ENCODE peak calls at places on chromosomes 1 and 21, in ten cellular contexts. T, K, G, B, N, L, J, Z, O and U are unnamed samples.

GRCh38 chr21:24045775-24046215 is 1561.5 kb downstream of the MRPL39 start:
- DNase-seq in B (peak; percentile 14), T (no peak), O (peak; percentile 65), Z (peak; percentile 28), K (no peak), N (peak; percentile 2), L (peak; percentile 79), J (peak; percentile 94), G (no peak), U (peak; percentile 91)

GRCh38 chr1:150981177-150981804 is 801 bp upstream of the ANXA9 start:
- DNase-seq in O (no peak), N (no peak), G (peak; percentile 96), Z (no peak), J (no peak), B (no peak), T (peak; percentile 100), K (no peak), L (no peak), U (no peak)

GRCh38 chr1:41762251-41762650 is 156.5 kb downstream of the HIVEP3 start:
- DNase-seq in B (no peak), O (no peak), K (no peak), N (no peak), G (no peak), Z (no peak), T (no peak), L (no peak), J (no peak), U (peak; percentile 23)

GRCh38 chr1:101170506-101171050 is 66.2 kb upstream of the S1PR1 start:
- DNase-seq in L (no peak), G (no peak), B (no peak), Z (no peak), K (no peak), O (no peak), T (no peak), J (no peak), N (no peak), U (no peak)

GRCh38 chr21:35219719-35220118 is 170.6 kb upstream of the RUNX1 start:
- DNase-seq in K (no peak), Z (no peak), G (no peak), L (no peak), J (no peak), T (no peak), B (no peak), O (no peak), N (no peak), U (no peak)

GRCh38 chr1:63877816-63878215 is 104.0 kb downstream of the ROR1 start:
- DNase-seq in O (no peak), N (peak; percentile 36), G (no peak), J (peak; percentile 74), Z (no peak), K (no peak), L (no peak), B (no peak), T (peak; percentile 32), U (no peak)

GRCh38 chr1:29339176-29339575 is 102.9 kb downstream of the PTPRU start:
- DNase-seq in O (no peak), L (no peak), Z (no peak), T (no peak), B (no peak), N (no peak), K (no peak), J (no peak), G (no peak), U (no peak)

GRCh38 chr1:152003846-152004442 is 10.3 kb upstream of the S100A10 start:
- DNase-seq in O (no peak), L (no peak), T (no peak), G (peak; percentile 59), N (no peak), K (no peak), Z (no peak), J (no peak), B (no peak), U (no peak)

GRCh38 chr1:166165661-166166399 is 971 bp downstream of the FAM78B start:
- DNase-seq in N (no peak), L (no peak), J (peak; percentile 0), Z (no peak), B (no peak), G (peak; percentile 10), O (peak; percentile 19), T (no peak), K (no peak), U (no peak)

GRCh38 chr1:145702052-145702451 is 5.1 kb downstream of the PDZK1 start:
- DNase-seq in K (no peak), N (no peak), J (no peak), G (no peak), Z (no peak), T (no peak), B (no peak), L (no peak), O (no peak), U (no peak)

GRCh38 chr1:202235856-202236837 is 42.5 kb downstream of the LGR6 start:
- DNase-seq in K (no peak), G (peak; percentile 95), B (peak; percentile 69), L (no peak), N (peak; percentile 100), J (peak; percentile 96), Z (peak; percentile 70), O (peak; percentile 44), T (peak; percentile 36), U (peak; percentile 81)

GRCh38 chr1:235187316-235187715 is 26.3 kb upstream of the RBM34 start:
- DNase-seq in J (no peak), N (no peak), L (no peak), O (no peak), K (no peak), B (no peak), T (no peak), Z (no peak), G (no peak), U (no peak)

GRCh38 chr1:63691672-63692425 is 82.0 kb upstream of the ROR1 start:
- DNase-seq in G (peak; percentile 63), Z (peak; percentile 68), T (peak; percentile 34), L (peak; percentile 15), N (peak; percentile 70), B (peak; percentile 51), K (no peak), J (peak; percentile 97), O (no peak), U (no peak)

GRCh38 chr1:167713330-167714081 is 8.3 kb upstream of the MPZL1 start:
- DNase-seq in G (peak; percentile 66), T (no peak), L (no peak), N (no peak), O (no peak), B (peak; percentile 14), Z (peak; percentile 46), K (no peak), J (peak; percentile 45), U (peak; percentile 83)

GRCh38 chr1:160082487-160082886 is 1.1 kb downstream of the KCNJ9 start:
- DNase-seq in O (no peak), Z (no peak), N (no peak), K (no peak), G (no peak), T (no peak), L (no peak), J (no peak), B (no peak), U (no peak)

GRCh38 chr1:98276514-98276913 is 355.7 kb upstream of the DPYD start:
- DNase-seq in Z (no peak), G (no peak), L (no peak), J (no peak), O (no peak), N (no peak), B (no peak), T (no peak), K (no peak), U (no peak)

GRCh38 chr1:7884757-7885156 is 31.9 kb upstream of the UTS2 start:
- DNase-seq in G (no peak), Z (no peak), B (no peak), K (no peak), N (no peak), O (no peak), J (no peak), T (no peak), L (no peak), U (no peak)

GRCh38 chr1:153677718-153678518 is 570 bp upstream of the NPR1 start:
- DNase-seq in T (no peak), Z (peak; percentile 70), L (peak; percentile 26), J (peak; percentile 79), G (peak; percentile 83), O (peak; percentile 40), K (no peak), N (peak; percentile 60), B (peak; percentile 53), U (no peak)

GRCh38 chr1:176522310-176522846 is 59.4 kb downstream of the PAPPA2 start:
- DNase-seq in L (no peak), K (no peak), N (no peak), J (no peak), Z (no peak), G (no peak), O (no peak), B (no peak), T (no peak), U (no peak)